ENCODE peak calls at places on chromosomes 3 and 15, in ten cellular contexts. One of them, this sample, is unnamed.

GRCh38 chr3:53244281-53244680 is 11.5 kb downstream of the TKT start:
- DNase-seq in keratinocyte: no peak
- DNase-seq in erythroblast: peak
- DNase-seq in activated CD4-positive, alpha-beta T cell treated with anti-CD3 and anti-CD28 coated beads, Interleukin-2, amount 50 U/mL, for 24 hours: no peak
- DNase-seq in cardiac fibroblast: no peak
- DNase-seq in GM04503: no peak
- DNase-seq in A549: no peak
- DNase-seq in immature natural killer cell: no peak
- DNase-seq in activated CD8-positive, alpha-beta memory T cell treated with anti-CD3 and anti-CD28 coated beads, Interleukin-2, amount 50 U/mL, for 48 hours: no peak
- DNase-seq in HCT116: no peak
- DNase-seq in this sample: no peak

GRCh38 chr3:86161493-86161892 is 829.5 kb downstream of the VGLL3 start:
- DNase-seq in cardiac fibroblast: no peak
- DNase-seq in A549: no peak
- DNase-seq in HCT116: no peak
- DNase-seq in keratinocyte: no peak
- DNase-seq in GM04503: no peak
- DNase-seq in erythroblast: no peak
- DNase-seq in immature natural killer cell: no peak
- DNase-seq in activated CD4-positive, alpha-beta T cell treated with anti-CD3 and anti-CD28 coated beads, Interleukin-2, amount 50 U/mL, for 24 hours: no peak
- DNase-seq in activated CD8-positive, alpha-beta memory T cell treated with anti-CD3 and anti-CD28 coated beads, Interleukin-2, amount 50 U/mL, for 48 hours: no peak
- DNase-seq in this sample: no peak

GRCh38 chr3:14430706-14431470 is 28.5 kb downstream of the SLC6A6 start:
- DNase-seq in A549: no peak
- DNase-seq in activated CD8-positive, alpha-beta memory T cell treated with anti-CD3 and anti-CD28 coated beads, Interleukin-2, amount 50 U/mL, for 48 hours: no peak
- DNase-seq in GM04503: no peak
- DNase-seq in HCT116: no peak
- DNase-seq in cardiac fibroblast: no peak
- DNase-seq in erythroblast: no peak
- DNase-seq in immature natural killer cell: no peak
- DNase-seq in activated CD4-positive, alpha-beta T cell treated with anti-CD3 and anti-CD28 coated beads, Interleukin-2, amount 50 U/mL, for 24 hours: no peak
- DNase-seq in keratinocyte: no peak
- DNase-seq in this sample: no peak

GRCh38 chr3:152197451-152197850 is 71.3 kb upstream of the MBNL1 start:
- DNase-seq in activated CD4-positive, alpha-beta T cell treated with anti-CD3 and anti-CD28 coated beads, Interleukin-2, amount 50 U/mL, for 24 hours: no peak
- DNase-seq in A549: no peak
- DNase-seq in erythroblast: peak
- DNase-seq in HCT116: no peak
- DNase-seq in GM04503: no peak
- DNase-seq in activated CD8-positive, alpha-beta memory T cell treated with anti-CD3 and anti-CD28 coated beads, Interleukin-2, amount 50 U/mL, for 48 hours: no peak
- DNase-seq in keratinocyte: no peak
- DNase-seq in immature natural killer cell: no peak
- DNase-seq in cardiac fibroblast: no peak
- DNase-seq in this sample: no peak

GRCh38 chr3:42351221-42351620 is 59.2 kb downstream of the LYZL4 start:
- DNase-seq in activated CD4-positive, alpha-beta T cell treated with anti-CD3 and anti-CD28 coated beads, Interleukin-2, amount 50 U/mL, for 24 hours: no peak
- DNase-seq in immature natural killer cell: no peak
- DNase-seq in GM04503: peak
- DNase-seq in erythroblast: no peak
- DNase-seq in HCT116: no peak
- DNase-seq in keratinocyte: no peak
- DNase-seq in A549: no peak
- DNase-seq in activated CD8-positive, alpha-beta memory T cell treated with anti-CD3 and anti-CD28 coated beads, Interleukin-2, amount 50 U/mL, for 48 hours: no peak
- DNase-seq in cardiac fibroblast: peak
- DNase-seq in this sample: no peak

GRCh38 chr3:173501941-173502489 is 104.5 kb downstream of the NLGN1 start:
- DNase-seq in immature natural killer cell: no peak
- DNase-seq in activated CD4-positive, alpha-beta T cell treated with anti-CD3 and anti-CD28 coated beads, Interleukin-2, amount 50 U/mL, for 24 hours: no peak
- DNase-seq in erythroblast: no peak
- DNase-seq in GM04503: peak
- DNase-seq in cardiac fibroblast: peak
- DNase-seq in activated CD8-positive, alpha-beta memory T cell treated with anti-CD3 and anti-CD28 coated beads, Interleukin-2, amount 50 U/mL, for 48 hours: no peak
- DNase-seq in A549: no peak
- DNase-seq in HCT116: no peak
- DNase-seq in keratinocyte: no peak
- DNase-seq in this sample: no peak

GRCh38 chr15:52370010-52370409 is 74.4 kb upstream of the MYO5C start:
- DNase-seq in GM04503: no peak
- DNase-seq in keratinocyte: no peak
- DNase-seq in A549: no peak
- DNase-seq in HCT116: no peak
- DNase-seq in activated CD8-positive, alpha-beta memory T cell treated with anti-CD3 and anti-CD28 coated beads, Interleukin-2, amount 50 U/mL, for 48 hours: no peak
- DNase-seq in activated CD4-positive, alpha-beta T cell treated with anti-CD3 and anti-CD28 coated beads, Interleukin-2, amount 50 U/mL, for 24 hours: no peak
- DNase-seq in erythroblast: no peak
- DNase-seq in immature natural killer cell: no peak
- DNase-seq in cardiac fibroblast: no peak
- DNase-seq in this sample: no peak

GRCh38 chr3:87227835-87228144 is 681 bp downstream of the CHMP2B start:
- DNase-seq in HCT116: no peak
- DNase-seq in keratinocyte: no peak
- DNase-seq in activated CD8-positive, alpha-beta memory T cell treated with anti-CD3 and anti-CD28 coated beads, Interleukin-2, amount 50 U/mL, for 48 hours: no peak
- DNase-seq in cardiac fibroblast: peak
- DNase-seq in A549: no peak
- DNase-seq in erythroblast: no peak
- DNase-seq in GM04503: no peak
- DNase-seq in activated CD4-positive, alpha-beta T cell treated with anti-CD3 and anti-CD28 coated beads, Interleukin-2, amount 50 U/mL, for 24 hours: no peak
- DNase-seq in immature natural killer cell: no peak
- DNase-seq in this sample: no peak

GRCh38 chr15:101028772-101029438 is 109.7 kb downstream of the LRRK1 start:
- DNase-seq in GM04503: no peak
- DNase-seq in cardiac fibroblast: no peak
- DNase-seq in activated CD4-positive, alpha-beta T cell treated with anti-CD3 and anti-CD28 coated beads, Interleukin-2, amount 50 U/mL, for 24 hours: no peak
- DNase-seq in HCT116: no peak
- DNase-seq in immature natural killer cell: no peak
- DNase-seq in activated CD8-positive, alpha-beta memory T cell treated with anti-CD3 and anti-CD28 coated beads, Interleukin-2, amount 50 U/mL, for 48 hours: peak
- DNase-seq in A549: no peak
- DNase-seq in keratinocyte: no peak
- DNase-seq in erythroblast: no peak
- DNase-seq in this sample: peak

GRCh38 chr15:29724026-29724425 is 98.2 kb downstream of the TJP1 start:
- DNase-seq in activated CD8-positive, alpha-beta memory T cell treated with anti-CD3 and anti-CD28 coated beads, Interleukin-2, amount 50 U/mL, for 48 hours: no peak
- DNase-seq in cardiac fibroblast: no peak
- DNase-seq in erythroblast: no peak
- DNase-seq in activated CD4-positive, alpha-beta T cell treated with anti-CD3 and anti-CD28 coated beads, Interleukin-2, amount 50 U/mL, for 24 hours: no peak
- DNase-seq in A549: no peak
- DNase-seq in GM04503: no peak
- DNase-seq in keratinocyte: no peak
- DNase-seq in immature natural killer cell: no peak
- DNase-seq in HCT116: no peak
- DNase-seq in this sample: no peak

GRCh38 chr3:17158941-17159682 is 274.4 kb downstream of the PLCL2 start:
- DNase-seq in immature natural killer cell: no peak
- DNase-seq in HCT116: no peak
- DNase-seq in GM04503: no peak
- DNase-seq in erythroblast: no peak
- DNase-seq in activated CD4-positive, alpha-beta T cell treated with anti-CD3 and anti-CD28 coated beads, Interleukin-2, amount 50 U/mL, for 24 hours: no peak
- DNase-seq in keratinocyte: no peak
- DNase-seq in activated CD8-positive, alpha-beta memory T cell treated with anti-CD3 and anti-CD28 coated beads, Interleukin-2, amount 50 U/mL, for 48 hours: no peak
- DNase-seq in A549: no peak
- DNase-seq in cardiac fibroblast: no peak
- DNase-seq in this sample: no peak

GRCh38 chr3:152737021-152737908 is 97.7 kb upstream of the P2RY1 start:
- DNase-seq in A549: peak
- DNase-seq in immature natural killer cell: no peak
- DNase-seq in HCT116: peak
- DNase-seq in activated CD4-positive, alpha-beta T cell treated with anti-CD3 and anti-CD28 coated beads, Interleukin-2, amount 50 U/mL, for 24 hours: no peak
- DNase-seq in keratinocyte: no peak
- DNase-seq in cardiac fibroblast: peak
- DNase-seq in GM04503: peak
- DNase-seq in activated CD8-positive, alpha-beta memory T cell treated with anti-CD3 and anti-CD28 coated beads, Interleukin-2, amount 50 U/mL, for 48 hours: no peak
- DNase-seq in erythroblast: no peak
- DNase-seq in this sample: no peak

GRCh38 chr15:25676070-25676469 is 187.1 kb downstream of the ATP10A start:
- DNase-seq in immature natural killer cell: no peak
- DNase-seq in A549: no peak
- DNase-seq in activated CD4-positive, alpha-beta T cell treated with anti-CD3 and anti-CD28 coated beads, Interleukin-2, amount 50 U/mL, for 24 hours: no peak
- DNase-seq in erythroblast: no peak
- DNase-seq in HCT116: no peak
- DNase-seq in GM04503: no peak
- DNase-seq in cardiac fibroblast: no peak
- DNase-seq in activated CD8-positive, alpha-beta memory T cell treated with anti-CD3 and anti-CD28 coated beads, Interleukin-2, amount 50 U/mL, for 48 hours: no peak
- DNase-seq in keratinocyte: no peak
- DNase-seq in this sample: no peak

GRCh38 chr15:43151688-43152087 is 18.3 kb downstream of the TMEM62 start:
- DNase-seq in HCT116: no peak
- DNase-seq in GM04503: no peak
- DNase-seq in cardiac fibroblast: no peak
- DNase-seq in activated CD4-positive, alpha-beta T cell treated with anti-CD3 and anti-CD28 coated beads, Interleukin-2, amount 50 U/mL, for 24 hours: no peak
- DNase-seq in erythroblast: no peak
- DNase-seq in immature natural killer cell: peak
- DNase-seq in A549: no peak
- DNase-seq in keratinocyte: no peak
- DNase-seq in activated CD8-positive, alpha-beta memory T cell treated with anti-CD3 and anti-CD28 coated beads, Interleukin-2, amount 50 U/mL, for 48 hours: no peak
- DNase-seq in this sample: no peak

GRCh38 chr3:136772709-136773108 is 20.5 kb upstream of the STAG1 start:
- DNase-seq in keratinocyte: no peak
- DNase-seq in A549: no peak
- DNase-seq in GM04503: no peak
- DNase-seq in erythroblast: no peak
- DNase-seq in immature natural killer cell: no peak
- DNase-seq in HCT116: no peak
- DNase-seq in activated CD4-positive, alpha-beta T cell treated with anti-CD3 and anti-CD28 coated beads, Interleukin-2, amount 50 U/mL, for 24 hours: no peak
- DNase-seq in cardiac fibroblast: peak
- DNase-seq in activated CD8-positive, alpha-beta memory T cell treated with anti-CD3 and anti-CD28 coated beads, Interleukin-2, amount 50 U/mL, for 48 hours: no peak
- DNase-seq in this sample: no peak

GRCh38 chr15:73983211-73983727 is 8.8 kb downstream of the STOML1 start:
- DNase-seq in A549: no peak
- DNase-seq in immature natural killer cell: no peak
- DNase-seq in activated CD8-positive, alpha-beta memory T cell treated with anti-CD3 and anti-CD28 coated beads, Interleukin-2, amount 50 U/mL, for 48 hours: no peak
- DNase-seq in HCT116: peak
- DNase-seq in cardiac fibroblast: peak
- DNase-seq in GM04503: peak
- DNase-seq in keratinocyte: peak
- DNase-seq in erythroblast: no peak
- DNase-seq in activated CD4-positive, alpha-beta T cell treated with anti-CD3 and anti-CD28 coated beads, Interleukin-2, amount 50 U/mL, for 24 hours: no peak
- DNase-seq in this sample: no peak

GRCh38 chr3:72448375-72448823 is 399.8 kb downstream of the SHQ1 start:
- DNase-seq in erythroblast: peak
- DNase-seq in GM04503: no peak
- DNase-seq in activated CD4-positive, alpha-beta T cell treated with anti-CD3 and anti-CD28 coated beads, Interleukin-2, amount 50 U/mL, for 24 hours: no peak
- DNase-seq in cardiac fibroblast: no peak
- DNase-seq in activated CD8-positive, alpha-beta memory T cell treated with anti-CD3 and anti-CD28 coated beads, Interleukin-2, amount 50 U/mL, for 48 hours: no peak
- DNase-seq in A549: no peak
- DNase-seq in immature natural killer cell: no peak
- DNase-seq in keratinocyte: no peak
- DNase-seq in HCT116: no peak
- DNase-seq in this sample: no peak

GRCh38 chr3:123084738-123085237 is 18.0 kb downstream of the PDIA5 start:
- DNase-seq in keratinocyte: no peak
- DNase-seq in erythroblast: peak
- DNase-seq in activated CD4-positive, alpha-beta T cell treated with anti-CD3 and anti-CD28 coated beads, Interleukin-2, amount 50 U/mL, for 24 hours: no peak
- DNase-seq in GM04503: no peak
- DNase-seq in cardiac fibroblast: no peak
- DNase-seq in immature natural killer cell: no peak
- DNase-seq in HCT116: no peak
- DNase-seq in A549: no peak
- DNase-seq in activated CD8-positive, alpha-beta memory T cell treated with anti-CD3 and anti-CD28 coated beads, Interleukin-2, amount 50 U/mL, for 48 hours: no peak
- DNase-seq in this sample: peak

GRCh38 chr15:87961851-87962816 is 294.4 kb downstream of the NTRK3 start:
- DNase-seq in GM04503: no peak
- DNase-seq in cardiac fibroblast: no peak
- DNase-seq in activated CD8-positive, alpha-beta memory T cell treated with anti-CD3 and anti-CD28 coated beads, Interleukin-2, amount 50 U/mL, for 48 hours: no peak
- DNase-seq in keratinocyte: no peak
- DNase-seq in A549: no peak
- DNase-seq in immature natural killer cell: no peak
- DNase-seq in HCT116: no peak
- DNase-seq in erythroblast: no peak
- DNase-seq in activated CD4-positive, alpha-beta T cell treated with anti-CD3 and anti-CD28 coated beads, Interleukin-2, amount 50 U/mL, for 24 hours: no peak
- DNase-seq in this sample: no peak

GRCh38 chr15:34942363-34942762 is 27.2 kb downstream of the AQR start:
- DNase-seq in keratinocyte: no peak
- DNase-seq in cardiac fibroblast: peak
- DNase-seq in GM04503: no peak
- DNase-seq in activated CD8-positive, alpha-beta memory T cell treated with anti-CD3 and anti-CD28 coated beads, Interleukin-2, amount 50 U/mL, for 48 hours: no peak
- DNase-seq in A549: no peak
- DNase-seq in immature natural killer cell: no peak
- DNase-seq in erythroblast: no peak
- DNase-seq in HCT116: no peak
- DNase-seq in activated CD4-positive, alpha-beta T cell treated with anti-CD3 and anti-CD28 coated beads, Interleukin-2, amount 50 U/mL, for 24 hours: no peak
- DNase-seq in this sample: no peak

GRCh38 chr3:128416578-128417150 is 50.0 kb downstream of the DNAJB8 start:
- DNase-seq in keratinocyte: no peak
- DNase-seq in immature natural killer cell: no peak
- DNase-seq in activated CD4-positive, alpha-beta T cell treated with anti-CD3 and anti-CD28 coated beads, Interleukin-2, amount 50 U/mL, for 24 hours: no peak
- DNase-seq in A549: peak
- DNase-seq in activated CD8-positive, alpha-beta memory T cell treated with anti-CD3 and anti-CD28 coated beads, Interleukin-2, amount 50 U/mL, for 48 hours: no peak
- DNase-seq in GM04503: peak
- DNase-seq in HCT116: peak
- DNase-seq in erythroblast: peak
- DNase-seq in cardiac fibroblast: peak
- DNase-seq in this sample: no peak

GRCh38 chr3:45753095-45753494 is 43.2 kb downstream of the SLC6A20 start:
- DNase-seq in GM04503: no peak
- DNase-seq in immature natural killer cell: no peak
- DNase-seq in A549: no peak
- DNase-seq in HCT116: no peak
- DNase-seq in cardiac fibroblast: no peak
- DNase-seq in keratinocyte: peak
- DNase-seq in erythroblast: no peak
- DNase-seq in activated CD8-positive, alpha-beta memory T cell treated with anti-CD3 and anti-CD28 coated beads, Interleukin-2, amount 50 U/mL, for 48 hours: no peak
- DNase-seq in activated CD4-positive, alpha-beta T cell treated with anti-CD3 and anti-CD28 coated beads, Interleukin-2, amount 50 U/mL, for 24 hours: no peak
- DNase-seq in this sample: no peak

This sample was measured in left lobe of liver.